ENCODE peak calls at places on chromosomes 6 and 20, in four cellular contexts. B is cardiac muscle cell, D is fibroblast of mammary gland, X is psoas muscle. N is an unnamed sample.

GRCh38 chr6:56683882-56684281 is 41.2 kb upstream of the DST start:
- DNase-seq in B (no peak), X (no peak), D (peak), N (no peak)

GRCh38 chr6:134363323-134364039 is 45.6 kb upstream of the SGK1 start:
- DNase-seq in B (no peak), D (peak), X (no peak), N (peak)

GRCh38 chr6:121881974-121882667 is 446.7 kb downstream of the GJA1 start:
- DNase-seq in D (peak), X (no peak), B (no peak), N (no peak)

GRCh38 chr6:33683051-33683571 is 28.4 kb downstream of the UQCC2 start:
- DNase-seq in X (no peak), B (no peak), D (no peak), N (no peak)

GRCh38 chr6:29641430-29642213 is 8.6 kb upstream of the GABBR1 start:
- DNase-seq in X (no peak), B (no peak), D (no peak), N (no peak)

GRCh38 chr6:2646346-2646745 is 104.4 kb downstream of the MYLK4 start:
- DNase-seq in D (no peak), B (no peak), X (no peak), N (no peak)

GRCh38 chr6:165605901-165606739 is 56.9 kb downstream of the PDE10A start:
- DNase-seq in X (no peak), D (no peak), B (no peak), N (no peak)

GRCh38 chr6:39876111-39876510 is 58.2 kb downstream of the MOCS1 start:
- DNase-seq in X (no peak), B (no peak), D (no peak), N (no peak)

GRCh38 chr6:121521164-121521555 is 85.7 kb downstream of the GJA1 start:
- DNase-seq in B (no peak), X (no peak), D (no peak), N (no peak)

DNA sequence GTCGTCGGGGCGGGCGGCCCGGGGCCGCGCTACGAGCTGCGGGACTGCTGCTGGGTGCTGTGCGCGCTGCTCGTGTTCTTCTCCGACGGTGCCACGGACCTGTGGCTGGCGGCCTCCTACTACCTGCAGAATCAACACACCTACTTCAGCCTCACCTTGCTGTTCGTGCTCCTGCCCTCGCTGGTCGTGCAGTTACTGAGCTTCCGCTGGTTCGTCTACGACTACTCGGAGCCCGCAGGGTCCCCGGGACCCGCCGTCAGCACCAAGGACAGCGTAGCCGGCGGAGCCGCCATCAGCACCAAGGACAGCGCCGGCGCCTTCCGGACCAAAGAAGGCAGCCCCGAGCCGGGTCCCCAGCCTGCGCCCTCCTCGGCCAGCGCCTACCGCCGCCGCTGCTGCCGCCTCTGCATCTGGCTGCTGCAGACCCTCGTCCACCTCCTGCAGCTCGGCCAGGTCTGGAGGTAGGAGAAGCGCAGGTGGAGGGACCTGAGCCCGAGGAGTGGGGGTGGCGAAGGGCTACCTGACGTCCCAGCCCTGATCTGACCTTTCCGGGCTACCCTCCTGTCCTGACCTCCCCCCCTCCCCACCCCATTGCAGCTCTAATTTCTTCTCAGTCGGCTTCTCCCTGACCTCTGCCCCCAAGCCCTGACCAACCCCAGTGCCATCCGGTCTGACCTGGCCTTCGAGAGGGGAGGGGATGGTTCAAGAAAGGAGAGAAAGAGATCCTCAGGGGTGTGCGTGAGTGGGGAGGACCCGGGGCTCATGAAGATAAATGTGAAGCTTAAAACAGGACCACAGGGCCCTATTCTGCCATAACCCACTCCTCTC is 562 bp downstream of the XKR7 start:
- DNase-seq in B (peak), X (peak), D (peak), N (peak)
- H3K4me3 ChIP-seq in B (peak), X (no peak), D (no peak), N (peak)

GRCh38 chr20:16759161-16759523 is 11.0 kb downstream of the OTOR start:
- DNase-seq in X (no peak), B (no peak), D (no peak), N (no peak)
- TF ChIP-seq CTCF in X (no peak), B (no peak), D (no peak), N (no peak)

GRCh38 chr20:5039889-5040288 is 38.6 kb upstream of the SLC23A2 start:
- DNase-seq in B (no peak), D (no peak), X (no peak), N (no peak)
- H3K4me3 ChIP-seq in B (no peak), D (no peak), X (no peak), N (no peak)

GRCh38 chr6:5478380-5478779 is 217.1 kb downstream of the FARS2 start:
- DNase-seq in X (no peak), D (no peak), B (no peak), N (no peak)
- TF ChIP-seq CTCF in X (no peak), D (no peak), B (no peak), N (no peak)

GRCh38 chr6:107999341-107999740 is 41.3 kb upstream of the SEC63 start:
- DNase-seq in D (no peak), B (no peak), X (no peak), N (no peak)
- H3K4me3 ChIP-seq in D (no peak), B (no peak), X (no peak), N (no peak)

GRCh38 chr6:127547215-127547614 is 28.1 kb upstream of the MTCL3 start:
- DNase-seq in D (peak), X (no peak), B (peak), N (no peak)
- TF ChIP-seq CTCF in D (peak), X (peak), B (peak), N (peak)

DNA sequence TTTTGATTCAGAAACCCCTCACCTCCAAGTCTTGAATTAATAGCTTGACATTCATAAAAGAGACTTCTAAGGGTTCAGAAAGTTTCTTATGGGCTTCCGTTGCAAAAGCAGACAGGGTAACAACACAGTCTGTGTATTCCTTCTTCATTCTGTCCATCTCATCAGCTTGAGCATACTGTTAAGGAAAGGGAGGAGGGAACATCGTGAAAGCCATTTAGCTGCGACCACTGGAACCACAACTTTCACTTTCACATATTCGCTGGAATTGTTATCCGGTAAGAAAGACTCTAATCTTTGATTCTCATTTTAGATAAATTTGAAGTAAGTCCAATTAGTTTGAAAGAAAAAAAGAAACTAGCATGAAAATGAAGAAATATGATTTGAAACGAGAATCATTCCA is 174.4 kb downstream of the SYNE1 start:
- DNase-seq in B (no peak), D (no peak), X (no peak), N (no peak)
- H3K4me3 ChIP-seq in B (no peak), D (no peak), X (peak), N (peak)

N was measured in adrenal gland.